ENCODE peak calls at places on chromosomes 5 and 9, in ten cellular contexts. Q is iPS DF 6.9; D is NAMALWA; S is CD4-positive, alpha-beta memory T cell; X is IMR-90; Y is islet precursor cell; R is esophagus squamous epithelium; W is neural progenitor cell; G is natural killer cell treated with Interleukin-12 subunit alpha and Interleukin-12 subunit beta and Interleukin-15 and Interleukin-18, amount 100 ng/mL, for 72 hours; F is stimulated activated CD8-positive, alpha-beta memory T cell treated with anti-CD3 and anti-CD28 coated beads, Interleukin-2, amount 100 ng/mL, for 1 hour. L is an unnamed sample.

GRCh38 chr5:95781101-95781583 is 41.4 kb downstream of the GLRX start:
- DNase-seq in W (peak; percentile 87), Y (peak; percentile 86), Q (peak; percentile 60), X (peak; percentile 85), D (peak; percentile 89), R (peak; percentile 19), F (peak; percentile 55), S (peak; percentile 66), G (peak; percentile 75), L (peak; percentile 77)

GRCh38 chr9:81861644-81862043 is 66.6 kb upstream of the SPATA31D4 start:
- DNase-seq in S (no peak), D (no peak), G (no peak), W (no peak), R (no peak), Y (no peak), Q (no peak), F (no peak), X (peak; percentile 90), L (no peak)

GRCh38 chr5:107671742-107672211 is 1.0 kb upstream of the EFNA5 start:
- DNase-seq in D (peak; percentile 74), X (peak; percentile 52), F (no peak), G (no peak), Q (no peak), S (no peak), W (peak; percentile 75), Y (no peak), R (no peak), L (peak; percentile 21)

GRCh38 chr5:78419396-78419795 is 59.0 kb downstream of the SCAMP1 start:
- DNase-seq in W (no peak), X (no peak), D (no peak), Y (no peak), R (no peak), Q (no peak), F (no peak), G (no peak), S (no peak), L (no peak)

GRCh38 chr5:36108758-36109245 is 42.1 kb upstream of the UGT3A2 start:
- DNase-seq in Y (no peak), D (no peak), R (no peak), F (no peak), Q (no peak), G (no peak), W (no peak), X (no peak), S (no peak), L (no peak)

GRCh38 chr5:9009931-9010652 is 535.8 kb downstream of the SEMA5A start:
- DNase-seq in Q (no peak), W (no peak), Y (no peak), D (no peak), S (no peak), F (no peak), R (no peak), G (no peak), X (peak; percentile 18), L (no peak)

GRCh38 chr5:172708183-172708505 is 62.9 kb downstream of the DUSP1 start:
- DNase-seq in S (no peak), Y (no peak), X (no peak), F (no peak), Q (no peak), R (no peak), W (no peak), G (no peak), D (no peak), L (no peak)

GRCh38 chr5:169745441-169746146 is 108.5 kb downstream of the DOCK2 start:
- DNase-seq in X (peak; percentile 33), Q (no peak), S (no peak), D (no peak), W (no peak), G (no peak), R (no peak), F (no peak), Y (peak; percentile 58), L (no peak)

GRCh38 chr5:138441221-138441620 is 2.4 kb downstream of the REEP2 start:
- DNase-seq in S (no peak), Y (no peak), D (no peak), G (no peak), X (no peak), W (no peak), R (no peak), Q (no peak), F (no peak), L (no peak)

GRCh38 chr5:177256296-177256695 is 47.2 kb downstream of the RAB24 start:
- DNase-seq in W (no peak), G (no peak), S (no peak), Q (no peak), Y (no peak), R (no peak), D (no peak), X (no peak), F (no peak), L (no peak)

GRCh38 chr5:84383816-84384603 is 670 bp downstream of the EDIL3 start:
- DNase-seq in D (no peak), G (no peak), Y (peak; percentile 79), R (no peak), F (no peak), S (no peak), X (peak; percentile 70), Q (no peak), W (peak; percentile 84), L (no peak)

GRCh38 chr5:1687301-1687970 is 112.2 kb downstream of the MRPL36 start:
- DNase-seq in W (no peak), R (no peak), D (no peak), F (no peak), Q (no peak), S (no peak), X (no peak), Y (no peak), G (no peak), L (no peak)

GRCh38 chr5:140131967-140132409 is 6.3 kb downstream of the IGIP start:
- DNase-seq in F (no peak), Q (no peak), R (no peak), X (peak; percentile 97), W (no peak), S (no peak), Y (no peak), D (no peak), G (no peak), L (peak; percentile 45)

GRCh38 chr5:73777192-73777591 is 151.2 kb downstream of the ARHGEF28 start:
- DNase-seq in G (no peak), X (peak; percentile 37), Y (no peak), F (no peak), W (no peak), R (no peak), S (no peak), D (no peak), Q (no peak), L (no peak)

GRCh38 chr5:126046275-126046674 is 376.9 kb upstream of the GRAMD2B start:
- DNase-seq in G (no peak), D (no peak), F (no peak), Q (no peak), R (no peak), S (no peak), W (no peak), Y (no peak), X (no peak), L (no peak)

GRCh38 chr9:134340475-134341186 is 14.4 kb downstream of the RXRA start:
- DNase-seq in X (no peak), W (no peak), Q (no peak), R (no peak), D (no peak), Y (no peak), G (no peak), F (no peak), S (no peak), L (no peak)

GRCh38 chr5:33726422-33727165 is 165.2 kb downstream of the ADAMTS12 start:
- DNase-seq in X (peak; percentile 55), G (no peak), D (no peak), R (no peak), W (no peak), S (no peak), Y (no peak), F (no peak), Q (no peak), L (no peak)

GRCh38 chr5:15446552-15446951 is 53.4 kb upstream of the FBXL7 start:
- DNase-seq in W (no peak), Q (no peak), S (no peak), G (no peak), D (no peak), F (no peak), X (peak; percentile 33), R (no peak), Y (no peak), L (no peak)

GRCh38 chr9:75979362-75979761 is 88.9 kb downstream of the PCSK5 start:
- DNase-seq in R (no peak), W (no peak), X (peak; percentile 13), D (peak; percentile 15), G (no peak), Q (peak; percentile 25), S (no peak), Y (peak; percentile 60), F (no peak), L (peak; percentile 26)

GRCh38 chr9:92963831-92964606 is 16.7 kb downstream of the FGD3 start:
- DNase-seq in X (no peak), G (peak; percentile 84), Q (no peak), S (peak; percentile 87), R (peak; percentile 24), W (no peak), D (peak; percentile 96), Y (no peak), F (peak; percentile 36), L (peak; percentile 76)

GRCh38 chr5:1950708-1951103 is 68.0 kb upstream of the IRX4 start:
- DNase-seq in F (no peak), Q (no peak), Y (peak; percentile 81), S (no peak), G (no peak), W (no peak), D (no peak), R (no peak), X (no peak), L (no peak)

GRCh38 chr9:26800322-26800721 is 92.3 kb downstream of the CAAP1 start:
- DNase-seq in D (no peak), S (no peak), F (no peak), Y (no peak), R (no peak), X (no peak), W (no peak), Q (no peak), G (no peak), L (no peak)

GRCh38 chr9:130668196-130668595 is 3.8 kb downstream of the PRDM12 start:
- DNase-seq in S (no peak), Y (no peak), R (no peak), W (no peak), Q (no peak), F (no peak), D (no peak), G (no peak), X (no peak), L (no peak)

GRCh38 chr9:21677834-21678233 is 124.6 kb upstream of the MTAP start:
- DNase-seq in W (no peak), S (no peak), G (no peak), X (peak; percentile 94), R (no peak), D (no peak), Y (no peak), Q (no peak), F (no peak), L (no peak)

GRCh38 chr5:140205952-140206351 is 31.0 kb downstream of the CYSTM1 start:
- DNase-seq in G (no peak), X (no peak), Y (no peak), Q (no peak), W (peak; percentile 54), S (no peak), D (no peak), F (no peak), R (no peak), L (no peak)

GRCh38 chr5:57718155-57718554 is 235.5 kb upstream of the ACTBL2 start:
- DNase-seq in X (peak; percentile 78), R (no peak), G (no peak), S (no peak), Y (no peak), F (no peak), W (no peak), Q (no peak), D (no peak), L (no peak)

GRCh38 chr5:141913560-141913959 is 10.1 kb upstream of the DELE1 start:
- DNase-seq in D (no peak), X (no peak), Q (no peak), W (peak; percentile 23), S (no peak), Y (no peak), G (no peak), R (no peak), F (no peak), L (no peak)

GRCh38 chr9:120758544-120758943 is 34.7 kb downstream of the FBXW2 start:
- DNase-seq in S (no peak), W (no peak), R (no peak), F (no peak), D (no peak), X (no peak), Y (no peak), G (no peak), Q (no peak), L (no peak)